ENCODE peak calls at places on chromosomes 6 and 20, in eight cellular contexts. M, L, F, V, P, O, H and I are unnamed samples.

GRCh38 chr6:144064402-144064830 is 31.0 kb downstream of the SF3B5 start:
- DNase-seq in M (peak; percentile 18), L (no peak), F (no peak), V (no peak), P (peak; percentile 9), O (no peak), H (peak; percentile 16), I (no peak)

GRCh38 chr6:28488916-28489365 is 26.7 kb downstream of the GPX6 start:
- DNase-seq in M (peak; percentile 61), L (no peak), F (no peak), V (peak; percentile 79), P (peak; percentile 81), O (peak; percentile 26), H (peak; percentile 69), I (peak; percentile 2)

GRCh38 chr20:32961956-32962517 is 42.2 kb downstream of the SUN5 start:
- DNase-seq in M (no peak), L (no peak), F (no peak), V (no peak), P (no peak), O (no peak), H (no peak), I (no peak)

GRCh38 chr20:5353624-5354496 is 37.1 kb upstream of the PROKR2 start:
- DNase-seq in M (no peak), L (no peak), F (peak; percentile 63), V (peak; percentile 44), P (peak; percentile 52), O (no peak), H (peak; percentile 41), I (peak; percentile 4)

GRCh38 chr6:3226422-3227362 is 761 bp downstream of the TUBB2B start:
- DNase-seq in M (peak; percentile 51), L (no peak), F (no peak), V (no peak), P (peak; percentile 52), O (peak; percentile 64), H (peak; percentile 90), I (peak; percentile 68)

GRCh38 chr6:104705095-104705707 is 154.5 kb downstream of the HACE1 start:
- DNase-seq in M (peak; percentile 43), L (peak; percentile 96), F (peak; percentile 36), V (peak; percentile 64), P (peak; percentile 75), O (no peak), H (peak; percentile 60), I (peak; percentile 13)

GRCh38 chr20:19223640-19224039 is 11.2 kb downstream of the SLC24A3 start:
- DNase-seq in M (no peak), L (no peak), F (no peak), V (no peak), P (no peak), O (no peak), H (no peak), I (no peak)

GRCh38 chr20:16803965-16804792 is 56.0 kb downstream of the OTOR start:
- DNase-seq in M (peak; percentile 80), L (peak; percentile 11), F (peak; percentile 55), V (peak; percentile 48), P (peak; percentile 43), O (peak; percentile 29), H (peak; percentile 74), I (peak; percentile 68)

GRCh38 chr20:46196990-46197389 is 78.9 kb downstream of the CD40 start:
- DNase-seq in M (no peak), L (no peak), F (no peak), V (no peak), P (no peak), O (no peak), H (no peak), I (no peak)

GRCh38 chr6:56708810-56709597 is 66.3 kb upstream of the DST start:
- DNase-seq in M (no peak), L (peak; percentile 63), F (peak; percentile 66), V (peak; percentile 76), P (peak; percentile 80), O (no peak), H (peak; percentile 64), I (peak; percentile 60)

GRCh38 chr6:107080036-107080435 is 35.3 kb downstream of the BEND3 start:
- DNase-seq in M (peak; percentile 33), L (no peak), F (no peak), V (no peak), P (no peak), O (no peak), H (no peak), I (no peak)

GRCh38 chr6:81859884-81860283 is 107.4 kb upstream of the TENT5A start:
- DNase-seq in M (no peak), L (no peak), F (no peak), V (no peak), P (no peak), O (no peak), H (peak; percentile 36), I (no peak)

GRCh38 chr20:36086767-36087166 is 67.8 kb upstream of the EPB41L1 start:
- DNase-seq in M (no peak), L (no peak), F (peak; percentile 66), V (no peak), P (no peak), O (no peak), H (no peak), I (peak; percentile 47)

GRCh38 chr6:55756711-55757110 is 118.7 kb downstream of the BMP5 start:
- DNase-seq in M (no peak), L (no peak), F (no peak), V (no peak), P (no peak), O (no peak), H (no peak), I (no peak)

GRCh38 chr6:140445474-140446004 is 1071.1 kb upstream of the CITED2 start:
- DNase-seq in M (no peak), L (no peak), F (peak; percentile 14), V (peak; percentile 53), P (peak; percentile 89), O (no peak), H (peak; percentile 75), I (peak; percentile 63)

GRCh38 chr6:170137176-170137891 is 153.5 kb downstream of the DLL1 start:
- DNase-seq in M (no peak), L (no peak), F (no peak), V (no peak), P (peak; percentile 10), O (no peak), H (no peak), I (no peak)